ENCODE peak calls at places on chromosomes 3 and 15, in ten cellular contexts. O is NCI-H1092; A is activated effector memory CD4-positive, alpha-beta T cell treated with Interleukin-2 at 50 U/mL for 16 hours; R is ELR; M is AG08396; W is pancreas; C is Kasumi-1; K is cardiac fibroblast; S is DMS79; T is fibroblast of mammary gland. U is an unnamed sample.

GRCh38 chr3:169387751-169388696 is 275.5 kb downstream of the MECOM start:
- DNase-seq in T (peak), O (no peak), K (peak), M (no peak), A (no peak), W (no peak), R (no peak), C (no peak), S (no peak), U (no peak)

GRCh38 chr3:172221550-172221949 is 182.2 kb downstream of the FNDC3B start:
- DNase-seq in M (peak), A (no peak), T (peak), S (no peak), O (no peak), C (no peak), W (no peak), K (peak), R (peak), U (no peak)

GRCh38 chr15:29309139-29309538 is 39.5 kb upstream of the NSMCE3 start:
- DNase-seq in C (no peak), R (no peak), W (no peak), A (no peak), T (no peak), M (no peak), K (no peak), O (no peak), S (no peak), U (no peak)

GRCh38 chr3:53805463-53806159 is 40.6 kb downstream of the CHDH start:
- DNase-seq in M (no peak), K (no peak), W (no peak), S (no peak), O (no peak), C (no peak), R (no peak), A (no peak), T (no peak), U (no peak)

GRCh38 chr15:73922186-73923151 is 3.8 kb upstream of the LOXL1 start:
- DNase-seq in K (peak), C (no peak), T (peak), M (peak), S (no peak), R (peak), W (no peak), O (peak), A (no peak), U (no peak)

GRCh38 chr3:13244695-13245449 is 171.6 kb upstream of the IQSEC1 start:
- DNase-seq in S (no peak), T (peak), R (peak), M (no peak), C (no peak), A (no peak), W (no peak), K (no peak), O (no peak), U (peak)

GRCh38 chr15:66409565-66410108 is 22.9 kb downstream of the MAP2K1 start:
- DNase-seq in O (no peak), W (no peak), M (no peak), K (no peak), S (no peak), C (no peak), T (no peak), A (no peak), R (no peak), U (no peak)

GRCh38 chr3:139202226-139202958 is 141.4 kb upstream of the MRPS22 start:
- DNase-seq in S (no peak), O (no peak), T (no peak), R (peak), K (no peak), C (no peak), M (no peak), A (no peak), W (peak), U (no peak)

U was measured in H54.